ENCODE peak calls at places on chromosomes 11 and 22, in five cellular contexts. One of them, this sample, is unnamed.

GRCh38 chr22:19719488-19720021 is 3.8 kb upstream of the GP1BB start:
- DNase-seq in A549: no peak
- DNase-seq in HepG2: no peak
- DNase-seq in K562: no peak
- DNase-seq in H1: no peak
- DNase-seq in this sample: no peak

GRCh38 chr11:3073029-3073435 is 15.8 kb upstream of the CARS1 start:
- DNase-seq in A549: no peak
- DNase-seq in HepG2: no peak
- DNase-seq in K562: no peak
- DNase-seq in H1: no peak
- DNase-seq in this sample: peak

GRCh38 chr11:27239305-27239942 is 123.6 kb downstream of the CCDC34 start:
- DNase-seq in A549: no peak
- DNase-seq in HepG2: no peak
- DNase-seq in K562: no peak
- DNase-seq in H1: no peak
- DNase-seq in this sample: peak

GRCh38 chr22:42943981-42944380 is 71.0 kb downstream of the PACSIN2 start:
- DNase-seq in A549: no peak
- DNase-seq in HepG2: no peak
- DNase-seq in K562: no peak
- DNase-seq in H1: no peak
- DNase-seq in this sample: no peak

GRCh38 chr11:3140291-3140603 is 24.9 kb downstream of the OSBPL5 start:
- DNase-seq in A549: no peak
- DNase-seq in HepG2: no peak
- DNase-seq in K562: no peak
- DNase-seq in H1: no peak
- DNase-seq in this sample: no peak

GRCh38 chr11:6405039-6405667 is 13.7 kb downstream of the APBB1 start:
- DNase-seq in A549: no peak
- DNase-seq in HepG2: no peak
- DNase-seq in K562: no peak
- DNase-seq in H1: peak
- DNase-seq in this sample: no peak

GRCh38 chr22:40028098-40028425 is 33.3 kb downstream of the FAM83F start:
- DNase-seq in A549: no peak
- DNase-seq in HepG2: no peak
- DNase-seq in K562: no peak
- DNase-seq in H1: no peak
- DNase-seq in this sample: no peak

GRCh38 chr11:62449451-62449851 is 30.6 kb downstream of the SCGB1A1 start:
- DNase-seq in A549: no peak
- DNase-seq in HepG2: no peak
- DNase-seq in K562: no peak
- DNase-seq in H1: no peak
- DNase-seq in this sample: no peak

GRCh38 chr11:93020248-93021088 is 51.0 kb downstream of the MTNR1B start:
- DNase-seq in A549: peak
- DNase-seq in HepG2: no peak
- DNase-seq in K562: no peak
- DNase-seq in H1: no peak
- DNase-seq in this sample: peak

GRCh38 chr11:62680825-62681240 is 2.0 kb upstream of the UBXN1 start:
- DNase-seq in A549: peak
- DNase-seq in HepG2: peak
- DNase-seq in K562: peak
- DNase-seq in H1: no peak
- DNase-seq in this sample: peak

GRCh38 chr11:32434387-32435151 is 770 bp downstream of the WT1 start:
- DNase-seq in A549: peak
- DNase-seq in HepG2: peak
- DNase-seq in K562: peak
- DNase-seq in H1: peak
- DNase-seq in this sample: no peak

GRCh38 chr22:27720860-27721259 is 80.7 kb downstream of the MN1 start:
- DNase-seq in A549: no peak
- DNase-seq in HepG2: no peak
- DNase-seq in K562: no peak
- DNase-seq in H1: no peak
- DNase-seq in this sample: no peak

GRCh38 chr22:46876357-46876934 is 114.0 kb downstream of the TBC1D22A start:
- DNase-seq in A549: no peak
- DNase-seq in HepG2: no peak
- DNase-seq in K562: no peak
- DNase-seq in H1: no peak
- DNase-seq in this sample: no peak

GRCh38 chr11:48075637-48076036 is 95.3 kb downstream of the PTPRJ start:
- DNase-seq in A549: no peak
- DNase-seq in HepG2: no peak
- DNase-seq in K562: no peak
- DNase-seq in H1: no peak
- DNase-seq in this sample: no peak

GRCh38 chr11:74288161-74288560 is 23.3 kb downstream of the P4HA3 start:
- DNase-seq in A549: peak
- DNase-seq in HepG2: no peak
- DNase-seq in K562: peak
- DNase-seq in H1: no peak
- DNase-seq in this sample: peak

GRCh38 chr11:121894581-121894980 is 221.4 kb downstream of the BLID start:
- DNase-seq in A549: no peak
- DNase-seq in HepG2: no peak
- DNase-seq in K562: no peak
- DNase-seq in H1: no peak
- DNase-seq in this sample: peak

GRCh38 chr22:31897842-31898241 is 46.5 kb upstream of the YWHAH start:
- DNase-seq in A549: no peak
- DNase-seq in HepG2: no peak
- DNase-seq in K562: no peak
- DNase-seq in H1: no peak
- DNase-seq in this sample: peak

GRCh38 chr11:34050967-34051348 is 573 bp upstream of the CAPRIN1 start:
- DNase-seq in A549: no peak
- DNase-seq in HepG2: peak
- DNase-seq in K562: no peak
- DNase-seq in H1: no peak
- DNase-seq in this sample: peak

GRCh38 chr11:105389952-105390351 is 219.9 kb upstream of the GRIA4 start:
- DNase-seq in A549: no peak
- DNase-seq in HepG2: no peak
- DNase-seq in K562: no peak
- DNase-seq in H1: peak
- DNase-seq in this sample: no peak

GRCh38 chr11:119624102-119624615 is 104.8 kb downstream of the NECTIN1 start:
- DNase-seq in A549: no peak
- DNase-seq in HepG2: no peak
- DNase-seq in K562: peak
- DNase-seq in H1: no peak
- DNase-seq in this sample: no peak

GRCh38 chr22:35835998-35836691 is 118.5 kb downstream of the APOL5 start:
- DNase-seq in A549: peak
- DNase-seq in HepG2: peak
- DNase-seq in K562: peak
- DNase-seq in H1: no peak
- DNase-seq in this sample: peak

GRCh38 chr11:94423467-94423866 is 22.2 kb upstream of the GPR83 start:
- DNase-seq in A549: no peak
- DNase-seq in HepG2: no peak
- DNase-seq in K562: no peak
- DNase-seq in H1: no peak
- DNase-seq in this sample: no peak

GRCh38 chr22:30940655-30941362 is 27.8 kb downstream of the MORC2 start:
- DNase-seq in A549: no peak
- DNase-seq in HepG2: no peak
- DNase-seq in K562: no peak
- DNase-seq in H1: no peak
- DNase-seq in this sample: no peak

GRCh38 chr11:9263840-9264380 is 1.2 kb downstream of the DENND5A start:
- DNase-seq in A549: peak
- DNase-seq in HepG2: peak
- DNase-seq in K562: peak
- DNase-seq in H1: no peak
- DNase-seq in this sample: peak

GRCh38 chr11:131870305-131870704 is 499.9 kb downstream of the NTM start:
- DNase-seq in A549: no peak
- DNase-seq in HepG2: no peak
- DNase-seq in K562: no peak
- DNase-seq in H1: no peak
- DNase-seq in this sample: no peak

GRCh38 chr11:130181295-130182272 is 22.0 kb downstream of the ST14 start:
- DNase-seq in A549: peak
- DNase-seq in HepG2: peak
- DNase-seq in K562: no peak
- DNase-seq in H1: no peak
- DNase-seq in this sample: peak

GRCh38 chr11:68372114-68372513 is 59.7 kb downstream of the LRP5 start:
- DNase-seq in A549: no peak
- DNase-seq in HepG2: no peak
- DNase-seq in K562: no peak
- DNase-seq in H1: no peak
- DNase-seq in this sample: no peak

GRCh38 chr22:31229402-31230140 is 17.5 kb downstream of the LIMK2 start:
- DNase-seq in A549: no peak
- DNase-seq in HepG2: no peak
- DNase-seq in K562: peak
- DNase-seq in H1: no peak
- DNase-seq in this sample: peak

DNA sequence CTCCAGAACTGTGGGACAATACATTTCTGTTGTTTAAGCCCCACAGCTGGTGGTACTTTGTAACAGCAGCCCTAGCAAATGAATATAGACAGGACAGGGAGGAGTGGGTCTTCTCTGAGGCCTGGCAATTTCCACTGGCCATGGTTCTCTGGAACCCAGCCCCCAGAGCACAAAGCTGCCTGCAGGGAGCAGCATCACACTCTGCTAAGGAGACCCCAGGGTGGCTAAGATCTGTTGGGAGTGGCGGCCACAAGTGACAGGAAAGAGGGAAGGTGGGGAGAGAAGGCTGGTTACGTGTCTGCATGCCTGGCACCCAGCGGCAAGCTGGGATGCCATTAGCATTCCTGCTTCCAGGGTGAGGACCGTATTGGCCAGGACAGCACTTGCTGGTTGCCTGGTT is 211.9 kb downstream of the ST3GAL4 start:
- DNase-seq in A549: no peak
- DNase-seq in HepG2: no peak
- DNase-seq in K562: no peak
- DNase-seq in H1: no peak
- DNase-seq in this sample: no peak
- TF ChIP-seq CTCF in A549: no peak
- TF ChIP-seq CTCF in HepG2: no peak
- TF ChIP-seq CTCF in K562: peak
- TF ChIP-seq CTCF in H1: peak
- TF ChIP-seq CTCF in this sample: no peak

GRCh38 chr11:73203790-73204189 is 14.3 kb upstream of the P2RY2 start:
- DNase-seq in A549: no peak
- DNase-seq in HepG2: no peak
- DNase-seq in K562: no peak
- DNase-seq in H1: no peak
- DNase-seq in this sample: no peak

GRCh38 chr11:73205666-73206343 is 12.3 kb upstream of the P2RY2 start:
- DNase-seq in A549: no peak
- DNase-seq in HepG2: no peak
- DNase-seq in K562: no peak
- DNase-seq in H1: no peak
- DNase-seq in this sample: no peak

GRCh38 chr11:73206751-73207280 is 11.3 kb upstream of the P2RY2 start:
- DNase-seq in A549: peak
- DNase-seq in HepG2: no peak
- DNase-seq in K562: no peak
- DNase-seq in H1: no peak
- DNase-seq in this sample: no peak

GRCh38 chr11:73203322-73203721 is 14.8 kb upstream of the P2RY2 start:
- DNase-seq in A549: no peak
- DNase-seq in HepG2: no peak
- DNase-seq in K562: no peak
- DNase-seq in H1: no peak
- DNase-seq in this sample: no peak

GRCh38 chr11:73204711-73205121 is 13.4 kb upstream of the P2RY2 start:
- DNase-seq in A549: no peak
- DNase-seq in HepG2: no peak
- DNase-seq in K562: no peak
- DNase-seq in H1: no peak
- DNase-seq in this sample: no peak
- TF ChIP-seq MAFK in A549: no peak
- TF ChIP-seq MAFK in HepG2: no peak
- TF ChIP-seq MAFK in K562: no peak
- TF ChIP-seq MAFK in H1: no peak
- TF ChIP-seq MAFK in this sample: no peak

DNA sequence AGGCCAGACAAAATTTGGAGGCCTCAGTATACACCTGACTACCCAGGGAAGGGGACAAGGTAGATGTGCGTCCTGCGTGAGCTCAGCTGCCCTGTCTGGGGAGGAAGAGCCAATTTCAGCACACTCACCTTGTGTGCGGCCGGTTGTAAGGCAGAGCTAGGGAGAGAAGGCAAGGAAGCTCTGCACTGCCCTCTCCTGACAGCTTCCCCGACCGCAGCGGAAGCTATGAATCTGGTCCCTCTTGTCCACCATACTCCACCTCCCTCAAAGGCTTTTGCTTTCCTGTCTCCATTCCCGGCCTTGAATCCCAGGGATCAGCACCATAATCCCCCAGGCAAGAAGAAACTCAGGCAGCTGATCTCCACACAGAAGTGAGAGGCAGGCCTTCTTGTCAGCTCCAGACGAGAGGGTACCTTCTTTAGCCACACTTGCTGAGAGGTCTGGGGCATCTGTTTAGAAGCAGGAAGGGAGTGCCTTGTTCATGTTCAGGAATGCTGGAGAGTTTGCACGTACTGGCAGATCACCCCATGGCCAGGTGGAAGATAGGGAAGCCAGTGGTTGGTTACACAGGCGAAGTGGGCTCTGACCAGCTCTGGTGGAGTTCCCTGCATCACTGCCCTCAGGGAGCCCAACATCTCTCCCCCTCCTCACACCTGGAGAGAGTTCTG is 62.5 kb downstream of the FEZ1 start:
- DNase-seq in A549: peak
- DNase-seq in HepG2: peak
- DNase-seq in K562: peak
- DNase-seq in H1: peak
- DNase-seq in this sample: peak
- TF ChIP-seq CTCF in A549: peak
- TF ChIP-seq CTCF in HepG2: peak
- TF ChIP-seq CTCF in K562: peak
- TF ChIP-seq CTCF in H1: peak
- TF ChIP-seq CTCF in this sample: peak

DNA sequence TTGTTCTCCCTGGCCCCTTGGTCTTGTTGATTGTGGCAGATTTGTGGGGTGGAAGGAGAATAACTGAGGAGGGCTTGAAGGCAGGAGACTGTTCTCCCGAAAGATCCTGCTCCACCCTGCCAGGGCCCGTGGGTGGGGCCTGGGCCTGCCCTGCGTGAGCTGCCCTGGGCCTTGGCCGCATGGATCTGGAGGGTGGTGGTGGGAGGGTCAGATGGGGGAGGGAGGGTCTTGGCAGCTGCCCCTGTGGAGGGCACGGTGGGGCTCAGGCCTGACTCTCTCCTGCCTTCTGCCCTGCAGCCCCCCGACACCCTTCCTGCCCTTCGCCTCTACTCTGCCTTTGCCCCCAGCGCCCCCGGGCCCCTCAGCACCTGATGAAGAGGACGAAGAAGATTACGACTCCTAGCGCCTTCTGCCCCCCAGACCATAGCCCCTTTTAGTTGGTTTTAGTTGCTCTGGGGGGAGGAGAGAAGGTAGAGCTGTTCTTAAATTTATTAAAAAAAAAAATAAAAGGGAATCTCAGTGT is 1.9 kb downstream of the DRAP1 start:
- DNase-seq in A549: no peak
- DNase-seq in HepG2: no peak
- DNase-seq in K562: no peak
- DNase-seq in H1: no peak
- DNase-seq in this sample: no peak
- TF ChIP-seq MAFK in A549: no peak
- TF ChIP-seq MAFK in HepG2: no peak
- TF ChIP-seq MAFK in K562: no peak
- TF ChIP-seq MAFK in H1: no peak
- TF ChIP-seq MAFK in this sample: no peak